ENCODE peak calls at places on chromosomes 2 and 18, in five cellular contexts. Y is SK-N-SH, A is IMR-90, T is right lobe of liver, I is ascending aorta. P is an unnamed sample.

GRCh38 chr2:160006466-160006865 is 55.9 kb downstream of the PLA2R1 start:
- DNase-seq in Y (no peak), A (no peak), T (no peak), I (no peak), P (no peak)

GRCh38 chr18:55821219-55821618 is 233.2 kb upstream of the TCF4 start:
- DNase-seq in Y (no peak), A (peak; percentile 81), T (no peak), I (no peak), P (no peak)

GRCh38 chr2:36570416-36570815 is 27.6 kb downstream of the FEZ2 start:
- DNase-seq in Y (no peak), A (peak; percentile 68), T (no peak), I (no peak), P (no peak)

GRCh38 chr2:54570925-54571694 is 115.0 kb downstream of the SPTBN1 start:
- DNase-seq in Y (peak; percentile 38), A (peak; percentile 97), T (peak; percentile 59), I (peak; percentile 76), P (no peak)

GRCh38 chr18:8124232-8125146 is 484.7 kb upstream of the RAB12 start:
- DNase-seq in Y (no peak), A (no peak), T (no peak), I (no peak), P (no peak)

GRCh38 chr2:149733936-149734685 is 146.5 kb upstream of the MMADHC start:
- DNase-seq in Y (peak; percentile 4), A (peak; percentile 48), T (no peak), I (no peak), P (peak; percentile 96)

GRCh38 chr2:71510196-71510807 is 56.9 kb downstream of the DYSF start:
- DNase-seq in Y (peak; percentile 87), A (peak; percentile 48), T (peak; percentile 67), I (peak; percentile 83), P (peak; percentile 63)

GRCh38 chr2:227782804-227783203 is 30.8 kb upstream of the CCL20 start:
- DNase-seq in Y (no peak), A (no peak), T (no peak), I (peak; percentile 24), P (no peak)

GRCh38 chr2:211447545-211447944 is 891.1 kb downstream of the CPS1 start:
- DNase-seq in Y (no peak), A (no peak), T (no peak), I (no peak), P (no peak)

GRCh38 chr2:133886735-133887675 is 318.7 kb upstream of the NCKAP5 start:
- DNase-seq in Y (peak; percentile 65), A (peak; percentile 80), T (peak; percentile 71), I (peak; percentile 75), P (peak; percentile 70)

GRCh38 chr2:53018830-53019425 is 748.7 kb upstream of the CHAC2 start:
- DNase-seq in Y (peak; percentile 5), A (peak; percentile 34), T (no peak), I (no peak), P (peak; percentile 6)

GRCh38 chr18:55753643-55754255 is 165.8 kb upstream of the TCF4 start:
- DNase-seq in Y (no peak), A (peak; percentile 45), T (no peak), I (no peak), P (no peak)

GRCh38 chr18:29123706-29124530 is 947.0 kb upstream of the CDH2 start:
- DNase-seq in Y (no peak), A (no peak), T (no peak), I (no peak), P (no peak)

GRCh38 chr18:75293591-75293990 is 83.0 kb downstream of the TSHZ1 start:
- DNase-seq in Y (no peak), A (peak; percentile 26), T (no peak), I (peak; percentile 38), P (no peak)

GRCh38 chr18:71625691-71626090 is 918.5 kb downstream of the CBLN2 start:
- DNase-seq in Y (no peak), A (no peak), T (no peak), I (no peak), P (no peak)

GRCh38 chr2:160380613-160381012 is 113.0 kb downstream of the RBMS1 start:
- DNase-seq in Y (no peak), A (no peak), T (peak; percentile 34), I (no peak), P (no peak)

GRCh38 chr2:53087282-53087882 is 680.2 kb upstream of the CHAC2 start:
- DNase-seq in Y (no peak), A (peak; percentile 80), T (no peak), I (no peak), P (no peak)

GRCh38 chr2:946073-947005 is 4.3 kb upstream of the SNTG2 start:
- DNase-seq in Y (no peak), A (no peak), T (no peak), I (no peak), P (no peak)

GRCh38 chr2:133568598-133568997 is 335 bp upstream of the NCKAP5 start:
- DNase-seq in Y (no peak), A (no peak), T (no peak), I (no peak), P (no peak)

GRCh38 chr2:1742680-1743395 is 1.5 kb downstream of the PXDN start:
- DNase-seq in Y (peak; percentile 89), A (peak; percentile 90), T (peak; percentile 67), I (peak; percentile 95), P (peak; percentile 92)

GRCh38 chr2:206011018-206011614 is 74.9 kb downstream of the INO80D start:
- DNase-seq in Y (no peak), A (no peak), T (no peak), I (no peak), P (no peak)

GRCh38 chr2:238462782-238463396 is 36.2 kb downstream of the ASB1 start:
- DNase-seq in Y (peak; percentile 69), A (peak; percentile 58), T (no peak), I (no peak), P (peak; percentile 69)

GRCh38 chr2:142008135-142008744 is 122.6 kb downstream of the LRP1B start:
- DNase-seq in Y (no peak), A (no peak), T (no peak), I (no peak), P (peak; percentile 34)

GRCh38 chr2:160918909-160919503 is 241.2 kb upstream of the TANK start:
- DNase-seq in Y (no peak), A (peak; percentile 44), T (peak; percentile 73), I (peak; percentile 66), P (peak; percentile 64)

GRCh38 chr2:238875161-238875530 is 27.3 kb downstream of the TWIST2 start:
- DNase-seq in Y (no peak), A (no peak), T (no peak), I (peak; percentile 68), P (peak; percentile 25)

GRCh38 chr2:228763600-228763999 is 507.5 kb downstream of the PID1 start:
- DNase-seq in Y (no peak), A (no peak), T (no peak), I (no peak), P (peak; percentile 43)

GRCh38 chr2:174764281-174765063 is at the start of gene CHRNA1:
- DNase-seq in Y (no peak), A (peak; percentile 84), T (no peak), I (peak; percentile 40), P (no peak)

GRCh38 chr2:189024861-189025618 is 50.9 kb downstream of the COL3A1 start:
- DNase-seq in Y (no peak), A (no peak), T (no peak), I (no peak), P (peak; percentile 32)

GRCh38 chr2:20594957-20595356 is 55.9 kb downstream of the HS1BP3 start:
- DNase-seq in Y (no peak), A (no peak), T (peak; percentile 21), I (peak; percentile 57), P (no peak)

GRCh38 chr2:20165677-20166509 is 59.0 kb downstream of the SDC1 start:
- DNase-seq in Y (no peak), A (no peak), T (no peak), I (no peak), P (no peak)

GRCh38 chr2:134417968-134418557 is 164.2 kb downstream of the MGAT5 start:
- DNase-seq in Y (no peak), A (no peak), T (no peak), I (no peak), P (no peak)

GRCh38 chr2:191626497-191627151 is 51.3 kb upstream of the NABP1 start:
- DNase-seq in Y (no peak), A (peak; percentile 85), T (no peak), I (no peak), P (peak; percentile 25)

GRCh38 chr2:186347472-186347871 is 138.6 kb upstream of the ZC3H15 start:
- DNase-seq in Y (peak; percentile 25), A (peak; percentile 2), T (no peak), I (no peak), P (peak; percentile 16)

GRCh38 chr18:58223717-58224424 is 179.8 kb downstream of the NEDD4L start:
- DNase-seq in Y (peak; percentile 50), A (peak; percentile 96), T (peak; percentile 74), I (peak; percentile 71), P (no peak)

GRCh38 chr18:58226476-58226875 is 182.4 kb downstream of the NEDD4L start:
- DNase-seq in Y (no peak), A (no peak), T (no peak), I (no peak), P (no peak)

GRCh38 chr18:58225101-58225500 is 181.1 kb downstream of the NEDD4L start:
- DNase-seq in Y (no peak), A (no peak), T (peak; percentile 38), I (no peak), P (no peak)

GRCh38 chr18:58222439-58223125 is 178.6 kb downstream of the NEDD4L start:
- DNase-seq in Y (no peak), A (peak; percentile 33), T (no peak), I (no peak), P (no peak)

GRCh38 chr18:58224425-58224750 is 180.4 kb downstream of the NEDD4L start:
- DNase-seq in Y (no peak), A (no peak), T (no peak), I (no peak), P (no peak)
- H3K4me1 ChIP-seq in Y (peaks cover 18% of the 10 kb centered on the region), A (peaks cover 15% of the 10 kb centered on the region), T (no peaks in the 10 kb centered on the region), I (peaks cover 15% of the 10 kb centered on the region), P (no peaks in the 10 kb centered on the region)

DNA sequence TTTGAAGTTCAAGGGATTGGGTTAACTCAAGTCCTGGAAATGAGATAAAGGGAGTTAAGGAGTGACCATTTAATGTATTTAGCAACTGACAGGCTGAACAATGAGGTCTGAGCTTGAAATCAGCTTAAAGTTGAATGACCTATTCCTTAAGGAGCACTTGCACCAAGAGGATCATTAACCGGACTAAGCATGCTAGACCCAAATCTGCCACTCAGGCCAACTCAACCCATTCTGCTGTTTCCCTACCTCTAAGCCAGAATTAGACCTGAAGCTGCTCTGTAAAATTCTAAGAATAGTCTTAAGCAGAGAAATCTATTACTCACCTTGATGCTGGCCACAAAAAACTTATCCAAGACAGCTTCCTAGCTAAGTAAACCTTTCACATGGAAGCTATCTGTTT is 59.8 kb downstream of the SPRED2 start:
- DNase-seq in Y (no peak), A (no peak), T (no peak), I (no peak), P (no peak)
- H3K4me1 ChIP-seq in Y (peaks cover 17% of the 10 kb centered on the region), A (peaks cover 17% of the 10 kb centered on the region), T (no peaks in the 10 kb centered on the region), I (peaks cover 14% of the 10 kb centered on the region), P (peaks cover 34% of the 10 kb centered on the region)

DNA sequence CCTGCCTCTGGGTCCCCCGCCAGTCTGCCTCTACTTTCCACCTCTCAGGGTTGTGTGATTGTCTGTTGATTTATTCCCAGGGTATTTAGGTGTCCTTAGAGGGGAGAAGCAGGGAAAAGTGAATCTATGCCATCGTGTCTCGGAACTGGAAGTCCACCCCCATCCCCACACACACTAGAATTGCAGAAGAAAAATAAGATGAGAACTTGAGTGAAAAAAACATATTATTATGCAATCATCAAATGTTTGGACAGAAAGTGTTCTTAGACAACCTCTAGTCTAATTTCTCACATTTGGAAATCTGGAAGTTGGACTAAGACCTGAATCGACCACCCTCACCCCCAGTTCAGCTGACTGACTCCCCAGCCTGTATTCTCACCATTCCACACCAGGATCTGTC is 14.1 kb upstream of the CASP8 start:
- DNase-seq in Y (no peak), A (no peak), T (no peak), I (no peak), P (no peak)
- H3K4me1 ChIP-seq in Y (no peaks in the 10 kb centered on the region), A (peaks cover 2% of the 10 kb centered on the region), T (no peaks in the 10 kb centered on the region), I (no peaks in the 10 kb centered on the region), P (no peaks in the 10 kb centered on the region)

GRCh38 chr2:96262306-96262705 is 3.5 kb downstream of the TMEM127 start:
- DNase-seq in Y (no peak), A (no peak), T (no peak), I (no peak), P (no peak)
- H3K4me1 ChIP-seq in Y (peaks cover 52% of the 10 kb centered on the region), A (peaks cover 26% of the 10 kb centered on the region), T (peaks cover 22% of the 10 kb centered on the region), I (peaks cover 71% of the 10 kb centered on the region), P (no peaks in the 10 kb centered on the region)

P was measured in A673.